ENCODE peak calls at places on chromosome 2, in eight cellular contexts. One of them, this sample, is unnamed.
A peak's percentile ranks its signal among the peaks of the same experiment; 100 is the strongest.

GRCh38 chr2:38446418-38446817 is 69.3 kb upstream of the ATL2 start:
- DNase-seq in epithelial cell of proximal tubule: no peak
- DNase-seq in fibroblast of mammary gland: no peak
- DNase-seq in PC-3: no peak
- DNase-seq in cardiac muscle cell: no peak
- DNase-seq in ovary: no peak
- DNase-seq in astrocyte of the spinal cord: no peak
- DNase-seq in WTC11: no peak
- DNase-seq in this sample: peak; percentile 18

GRCh38 chr2:37506407-37507068 is 162.1 kb downstream of the QPCT start:
- DNase-seq in epithelial cell of proximal tubule: peak; percentile 27
- DNase-seq in fibroblast of mammary gland: peak; percentile 20
- DNase-seq in PC-3: no peak
- DNase-seq in cardiac muscle cell: peak; percentile 86
- DNase-seq in ovary: no peak
- DNase-seq in astrocyte of the spinal cord: peak; percentile 12
- DNase-seq in WTC11: no peak
- DNase-seq in this sample: peak; percentile 7

GRCh38 chr2:19408592-19408991 is 50.2 kb upstream of the OSR1 start:
- DNase-seq in epithelial cell of proximal tubule: no peak
- DNase-seq in fibroblast of mammary gland: no peak
- DNase-seq in PC-3: peak; percentile 4
- DNase-seq in cardiac muscle cell: no peak
- DNase-seq in ovary: no peak
- DNase-seq in astrocyte of the spinal cord: peak; percentile 14
- DNase-seq in WTC11: no peak
- DNase-seq in this sample: peak; percentile 66

GRCh38 chr2:137123241-137123640 is 357.9 kb downstream of the THSD7B start:
- DNase-seq in epithelial cell of proximal tubule: no peak
- DNase-seq in fibroblast of mammary gland: peak; percentile 11
- DNase-seq in PC-3: peak; percentile 13
- DNase-seq in cardiac muscle cell: no peak
- DNase-seq in ovary: no peak
- DNase-seq in astrocyte of the spinal cord: peak; percentile 66
- DNase-seq in WTC11: no peak
- DNase-seq in this sample: peak; percentile 3

GRCh38 chr2:176133366-176133765 is 3.9 kb downstream of the HOXD8 start:
- DNase-seq in epithelial cell of proximal tubule: no peak
- DNase-seq in fibroblast of mammary gland: no peak
- DNase-seq in PC-3: no peak
- DNase-seq in cardiac muscle cell: no peak
- DNase-seq in ovary: no peak
- DNase-seq in astrocyte of the spinal cord: no peak
- DNase-seq in WTC11: no peak
- DNase-seq in this sample: no peak

GRCh38 chr2:197125000-197125399 is 185.6 kb downstream of the ANKRD44 start:
- DNase-seq in epithelial cell of proximal tubule: no peak
- DNase-seq in fibroblast of mammary gland: peak; percentile 17
- DNase-seq in PC-3: no peak
- DNase-seq in cardiac muscle cell: no peak
- DNase-seq in ovary: no peak
- DNase-seq in astrocyte of the spinal cord: peak; percentile 80
- DNase-seq in WTC11: no peak
- DNase-seq in this sample: peak; percentile 18

GRCh38 chr2:227643990-227644551 is 22.5 kb upstream of the SCYGR5 start:
- DNase-seq in epithelial cell of proximal tubule: no peak
- DNase-seq in fibroblast of mammary gland: no peak
- DNase-seq in PC-3: no peak
- DNase-seq in cardiac muscle cell: no peak
- DNase-seq in ovary: no peak
- DNase-seq in astrocyte of the spinal cord: no peak
- DNase-seq in WTC11: no peak
- DNase-seq in this sample: no peak

GRCh38 chr2:146412625-146413024 is 1432.2 kb upstream of the ACVR2A start:
- DNase-seq in epithelial cell of proximal tubule: no peak
- DNase-seq in fibroblast of mammary gland: no peak
- DNase-seq in PC-3: no peak
- DNase-seq in cardiac muscle cell: no peak
- DNase-seq in ovary: no peak
- DNase-seq in astrocyte of the spinal cord: no peak
- DNase-seq in WTC11: peak; percentile 82
- DNase-seq in this sample: no peak

GRCh38 chr2:150388289-150388625 is 99.2 kb downstream of the RND3 start:
- DNase-seq in epithelial cell of proximal tubule: no peak
- DNase-seq in fibroblast of mammary gland: no peak
- DNase-seq in PC-3: no peak
- DNase-seq in cardiac muscle cell: no peak
- DNase-seq in ovary: no peak
- DNase-seq in astrocyte of the spinal cord: peak; percentile 13
- DNase-seq in WTC11: no peak
- DNase-seq in this sample: no peak

GRCh38 chr2:142682528-142682927 is 194.9 kb upstream of the KYNU start:
- DNase-seq in epithelial cell of proximal tubule: no peak
- DNase-seq in fibroblast of mammary gland: peak; percentile 50
- DNase-seq in PC-3: peak; percentile 42
- DNase-seq in cardiac muscle cell: no peak
- DNase-seq in ovary: no peak
- DNase-seq in astrocyte of the spinal cord: peak; percentile 40
- DNase-seq in WTC11: no peak
- DNase-seq in this sample: peak; percentile 45

GRCh38 chr2:172172513-172173217 is 70.0 kb upstream of the DLX2 start:
- DNase-seq in epithelial cell of proximal tubule: no peak
- DNase-seq in fibroblast of mammary gland: peak; percentile 26
- DNase-seq in PC-3: peak; percentile 85
- DNase-seq in cardiac muscle cell: peak; percentile 87
- DNase-seq in ovary: peak; percentile 82
- DNase-seq in astrocyte of the spinal cord: peak; percentile 45
- DNase-seq in WTC11: peak; percentile 87
- DNase-seq in this sample: peak; percentile 46

GRCh38 chr2:100954044-100954420 is 48.1 kb upstream of the RPL31 start:
- DNase-seq in epithelial cell of proximal tubule: no peak
- DNase-seq in fibroblast of mammary gland: no peak
- DNase-seq in PC-3: no peak
- DNase-seq in cardiac muscle cell: no peak
- DNase-seq in ovary: no peak
- DNase-seq in astrocyte of the spinal cord: no peak
- DNase-seq in WTC11: peak; percentile 24
- DNase-seq in this sample: no peak

GRCh38 chr2:217901826-217902225 is 101.0 kb downstream of the TNS1 start:
- DNase-seq in epithelial cell of proximal tubule: no peak
- DNase-seq in fibroblast of mammary gland: peak; percentile 78
- DNase-seq in PC-3: no peak
- DNase-seq in cardiac muscle cell: no peak
- DNase-seq in ovary: no peak
- DNase-seq in astrocyte of the spinal cord: peak; percentile 54
- DNase-seq in WTC11: no peak
- DNase-seq in this sample: peak; percentile 79

GRCh38 chr2:222577341-222577740 is 78.6 kb downstream of the FARSB start:
- DNase-seq in epithelial cell of proximal tubule: no peak
- DNase-seq in fibroblast of mammary gland: no peak
- DNase-seq in PC-3: no peak
- DNase-seq in cardiac muscle cell: no peak
- DNase-seq in ovary: no peak
- DNase-seq in astrocyte of the spinal cord: no peak
- DNase-seq in WTC11: no peak
- DNase-seq in this sample: no peak

DNA sequence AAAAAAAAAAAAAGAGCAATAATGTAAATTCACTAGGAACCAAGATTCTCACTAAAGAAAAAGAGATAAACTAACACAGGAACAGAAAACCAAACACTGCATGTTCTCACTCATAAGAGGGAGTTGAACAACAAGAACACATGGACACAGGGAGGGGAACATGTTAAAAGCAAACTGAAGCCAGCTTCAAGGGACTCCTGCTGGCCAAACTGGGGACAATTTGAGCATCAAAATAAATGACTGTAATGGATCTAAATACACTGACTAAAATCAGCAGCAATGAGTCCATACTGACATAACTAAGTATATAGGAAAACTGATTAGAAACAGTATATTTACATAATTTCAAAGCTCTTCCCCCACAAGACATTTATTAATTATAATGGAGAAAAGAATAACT is 73.0 kb downstream of the FARSB start:
- DNase-seq in epithelial cell of proximal tubule: no peak
- DNase-seq in fibroblast of mammary gland: peak; percentile 18
- DNase-seq in PC-3: peak; percentile 25
- DNase-seq in cardiac muscle cell: no peak
- DNase-seq in ovary: no peak
- DNase-seq in astrocyte of the spinal cord: no peak
- DNase-seq in WTC11: no peak
- DNase-seq in this sample: peak; percentile 17
- TF ChIP-seq CTCF in epithelial cell of proximal tubule: peak; percentile 35
- TF ChIP-seq CTCF in fibroblast of mammary gland: peak; percentile 29
- TF ChIP-seq CTCF in PC-3: peak; percentile 54
- TF ChIP-seq CTCF in cardiac muscle cell: no peak
- TF ChIP-seq CTCF in ovary: no peak
- TF ChIP-seq CTCF in astrocyte of the spinal cord: peak; percentile 27
- TF ChIP-seq CTCF in WTC11: no peak
- TF ChIP-seq CTCF in this sample: peak; percentile 24

GRCh38 chr2:222039821-222040220 is 259.0 kb downstream of the PAX3 start:
- DNase-seq in epithelial cell of proximal tubule: no peak
- DNase-seq in fibroblast of mammary gland: no peak
- DNase-seq in PC-3: no peak
- DNase-seq in cardiac muscle cell: no peak
- DNase-seq in ovary: no peak
- DNase-seq in astrocyte of the spinal cord: no peak
- DNase-seq in WTC11: no peak
- DNase-seq in this sample: no peak

GRCh38 chr2:222040333-222040732 is 258.5 kb downstream of the PAX3 start:
- DNase-seq in epithelial cell of proximal tubule: no peak
- DNase-seq in fibroblast of mammary gland: no peak
- DNase-seq in PC-3: no peak
- DNase-seq in cardiac muscle cell: no peak
- DNase-seq in ovary: no peak
- DNase-seq in astrocyte of the spinal cord: no peak
- DNase-seq in WTC11: no peak
- DNase-seq in this sample: no peak

GRCh38 chr2:222034058-222034457 is 264.7 kb downstream of the PAX3 start:
- DNase-seq in epithelial cell of proximal tubule: no peak
- DNase-seq in fibroblast of mammary gland: no peak
- DNase-seq in PC-3: no peak
- DNase-seq in cardiac muscle cell: no peak
- DNase-seq in ovary: no peak
- DNase-seq in astrocyte of the spinal cord: no peak
- DNase-seq in WTC11: no peak
- DNase-seq in this sample: no peak

GRCh38 chr2:222037211-222037610 is 261.6 kb downstream of the PAX3 start:
- DNase-seq in epithelial cell of proximal tubule: no peak
- DNase-seq in fibroblast of mammary gland: no peak
- DNase-seq in PC-3: no peak
- DNase-seq in cardiac muscle cell: no peak
- DNase-seq in ovary: no peak
- DNase-seq in astrocyte of the spinal cord: no peak
- DNase-seq in WTC11: no peak
- DNase-seq in this sample: no peak

DNA sequence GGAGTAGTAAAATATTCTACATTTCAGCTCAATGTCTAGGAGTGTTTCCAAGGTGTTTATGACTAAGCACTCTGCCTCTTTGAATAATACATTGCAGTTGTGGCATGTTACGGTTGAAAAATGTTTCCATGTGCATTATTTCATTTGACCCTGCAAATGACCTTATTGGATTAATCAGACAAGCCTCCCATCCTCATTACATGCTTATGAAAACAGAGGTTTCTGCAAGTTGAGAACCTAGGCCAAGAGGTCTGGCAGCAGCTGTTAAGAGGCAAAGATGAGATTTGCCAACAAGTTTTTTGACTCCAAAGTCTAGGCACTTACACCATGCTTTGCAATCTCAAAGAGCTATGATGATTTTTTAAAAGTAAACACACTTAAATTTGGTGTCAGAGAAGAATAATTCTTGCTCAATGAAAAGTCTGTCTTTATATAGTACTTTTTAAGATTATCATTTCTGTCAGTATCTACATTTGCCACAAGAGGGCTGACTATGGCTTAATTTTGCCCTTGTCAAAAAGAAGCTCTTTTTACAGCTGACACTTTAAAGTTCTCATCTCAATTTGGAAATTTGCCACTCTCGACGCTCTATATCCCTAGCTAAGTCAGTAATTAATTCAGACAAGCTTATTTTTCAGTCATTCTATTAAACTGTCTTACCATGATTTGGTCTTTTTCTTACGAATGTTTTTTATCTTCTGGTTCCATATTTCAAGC is 260.6 kb downstream of the PAX3 start:
- DNase-seq in epithelial cell of proximal tubule: no peak
- DNase-seq in fibroblast of mammary gland: peak; percentile 64
- DNase-seq in PC-3: peak; percentile 46
- DNase-seq in cardiac muscle cell: peak; percentile 39
- DNase-seq in ovary: no peak
- DNase-seq in astrocyte of the spinal cord: peak; percentile 47
- DNase-seq in WTC11: no peak
- DNase-seq in this sample: peak; percentile 9
- TF ChIP-seq CTCF in epithelial cell of proximal tubule: peak; percentile 55
- TF ChIP-seq CTCF in fibroblast of mammary gland: peak; percentile 47
- TF ChIP-seq CTCF in PC-3: peak; percentile 64
- TF ChIP-seq CTCF in cardiac muscle cell: no peak
- TF ChIP-seq CTCF in ovary: no peak
- TF ChIP-seq CTCF in astrocyte of the spinal cord: peak; percentile 50
- TF ChIP-seq CTCF in WTC11: no peak
- TF ChIP-seq CTCF in this sample: peak; percentile 26

GRCh38 chr2:112579280-112579679 is 5.1 kb upstream of the CHCHD5 start:
- DNase-seq in epithelial cell of proximal tubule: peak; percentile 90
- DNase-seq in fibroblast of mammary gland: peak; percentile 95
- DNase-seq in PC-3: peak; percentile 95
- DNase-seq in cardiac muscle cell: no peak
- DNase-seq in ovary: no peak
- DNase-seq in astrocyte of the spinal cord: peak; percentile 88
- DNase-seq in WTC11: no peak
- DNase-seq in this sample: peak; percentile 91
- TF ChIP-seq CTCF in epithelial cell of proximal tubule: peak; percentile 6
- TF ChIP-seq CTCF in fibroblast of mammary gland: peak; percentile 14
- TF ChIP-seq CTCF in PC-3: no peak
- TF ChIP-seq CTCF in cardiac muscle cell: no peak
- TF ChIP-seq CTCF in ovary: no peak
- TF ChIP-seq CTCF in astrocyte of the spinal cord: no peak
- TF ChIP-seq CTCF in WTC11: no peak
- TF ChIP-seq CTCF in this sample: no peak

GRCh38 chr2:138474093-138474834 is 27.3 kb upstream of the SPOPL start:
- DNase-seq in epithelial cell of proximal tubule: no peak
- DNase-seq in fibroblast of mammary gland: peak; percentile 2
- DNase-seq in PC-3: no peak
- DNase-seq in cardiac muscle cell: no peak
- DNase-seq in ovary: no peak
- DNase-seq in astrocyte of the spinal cord: no peak
- DNase-seq in WTC11: no peak
- DNase-seq in this sample: peak; percentile 80

GRCh38 chr2:138475394-138475793 is 26.2 kb upstream of the SPOPL start:
- DNase-seq in epithelial cell of proximal tubule: no peak
- DNase-seq in fibroblast of mammary gland: no peak
- DNase-seq in PC-3: peak; percentile 41
- DNase-seq in cardiac muscle cell: no peak
- DNase-seq in ovary: no peak
- DNase-seq in astrocyte of the spinal cord: no peak
- DNase-seq in WTC11: no peak
- DNase-seq in this sample: no peak

GRCh38 chr2:138470941-138471340 is 30.6 kb upstream of the SPOPL start:
- DNase-seq in epithelial cell of proximal tubule: no peak
- DNase-seq in fibroblast of mammary gland: no peak
- DNase-seq in PC-3: no peak
- DNase-seq in cardiac muscle cell: no peak
- DNase-seq in ovary: no peak
- DNase-seq in astrocyte of the spinal cord: no peak
- DNase-seq in WTC11: no peak
- DNase-seq in this sample: no peak

GRCh38 chr2:138476186-138476585 is 25.4 kb upstream of the SPOPL start:
- DNase-seq in epithelial cell of proximal tubule: no peak
- DNase-seq in fibroblast of mammary gland: no peak
- DNase-seq in PC-3: peak; percentile 49
- DNase-seq in cardiac muscle cell: no peak
- DNase-seq in ovary: no peak
- DNase-seq in astrocyte of the spinal cord: no peak
- DNase-seq in WTC11: no peak
- DNase-seq in this sample: no peak

GRCh38 chr2:138476940-138477339 is 24.6 kb upstream of the SPOPL start:
- DNase-seq in epithelial cell of proximal tubule: no peak
- DNase-seq in fibroblast of mammary gland: no peak
- DNase-seq in PC-3: no peak
- DNase-seq in cardiac muscle cell: peak; percentile 20
- DNase-seq in ovary: no peak
- DNase-seq in astrocyte of the spinal cord: no peak
- DNase-seq in WTC11: no peak
- DNase-seq in this sample: no peak
- TF ChIP-seq CTCF in epithelial cell of proximal tubule: peak; percentile 38
- TF ChIP-seq CTCF in fibroblast of mammary gland: no peak
- TF ChIP-seq CTCF in PC-3: peak; percentile 25
- TF ChIP-seq CTCF in cardiac muscle cell: no peak
- TF ChIP-seq CTCF in ovary: no peak
- TF ChIP-seq CTCF in astrocyte of the spinal cord: no peak
- TF ChIP-seq CTCF in WTC11: no peak
- TF ChIP-seq CTCF in this sample: no peak

This sample was measured in fibroblast of pulmonary artery.